ENCODE peak calls at places on chromosome 4, in five cellular contexts. Y, K, M, B and D are unnamed samples.

GRCh38 chr4:183852910-183853555 is 52.1 kb upstream of the STOX2 start:
- DNase-seq in Y (no peak), K (no peak), M (no peak), B (no peak), D (no peak)

GRCh38 chr4:159779716-159780115 is 676.8 kb downstream of the RAPGEF2 start:
- DNase-seq in Y (no peak), K (no peak), M (no peak), B (no peak), D (no peak)

GRCh38 chr4:95284668-95285067 is 264.1 kb downstream of the UNC5C start:
- DNase-seq in Y (no peak), K (no peak), M (no peak), B (no peak), D (no peak)

GRCh38 chr4:111961806-111962205 is 183.4 kb upstream of the FAM241A start:
- DNase-seq in Y (no peak), K (no peak), M (no peak), B (no peak), D (no peak)

GRCh38 chr4:185779520-185779919 is 32.5 kb downstream of the SORBS2 start:
- DNase-seq in Y (no peak), K (no peak), M (no peak), B (no peak), D (no peak)

GRCh38 chr4:173171098-173171497 is 2.5 kb downstream of the GALNT7 start:
- DNase-seq in Y (no peak), K (no peak), M (no peak), B (no peak), D (no peak)

GRCh38 chr4:84965558-84966381 is 720 bp downstream of the WDFY3 start:
- DNase-seq in Y (no peak), K (peak), M (no peak), B (peak), D (peak)

GRCh38 chr4:149552601-149553000 is 263.0 kb downstream of the IQCM start:
- DNase-seq in Y (no peak), K (no peak), M (no peak), B (no peak), D (no peak)

GRCh38 chr4:16206848-16207247 is 19.4 kb downstream of the TAPT1 start:
- DNase-seq in Y (no peak), K (no peak), M (no peak), B (no peak), D (no peak)